ENCODE peak calls at places on chromosomes 12 and 14, in eight cellular contexts. H, D, J, V, Z, K, O and P are unnamed samples.

GRCh38 chr12:78767264-78767981 is 97.2 kb upstream of the SYT1 start:
- DNase-seq in H (no peak), D (no peak), J (no peak), V (no peak), Z (no peak), K (no peak), O (no peak), P (no peak)

GRCh38 chr14:75310295-75311059 is 31.8 kb downstream of the FOS start:
- DNase-seq in H (no peak), D (peak), J (peak), V (peak), Z (no peak), K (no peak), O (peak), P (peak)

GRCh38 chr14:24233538-24233866 is 773 bp downstream of the GMPR2 start:
- DNase-seq in H (no peak), D (no peak), J (no peak), V (no peak), Z (no peak), K (no peak), O (no peak), P (peak)

GRCh38 chr14:104161601-104162367 is 23.4 kb downstream of the KIF26A start:
- DNase-seq in H (no peak), D (no peak), J (no peak), V (no peak), Z (no peak), K (no peak), O (no peak), P (no peak)

GRCh38 chr12:98916106-98916505 is 271.0 kb downstream of the APAF1 start:
- DNase-seq in H (no peak), D (no peak), J (no peak), V (no peak), Z (no peak), K (no peak), O (no peak), P (no peak)

GRCh38 chr14:85439696-85440328 is 90.1 kb upstream of the FLRT2 start:
- DNase-seq in H (no peak), D (no peak), J (no peak), V (no peak), Z (no peak), K (no peak), O (peak), P (no peak)

GRCh38 chr14:80278293-80279037 is 67.2 kb upstream of the DIO2 start:
- DNase-seq in H (no peak), D (no peak), J (peak), V (no peak), Z (no peak), K (no peak), O (no peak), P (no peak)

GRCh38 chr14:38723277-38723676 is 379.8 kb downstream of the SEC23A start:
- DNase-seq in H (no peak), D (no peak), J (no peak), V (no peak), Z (no peak), K (no peak), O (no peak), P (no peak)

GRCh38 chr12:99157946-99158345 is 489.6 kb upstream of the GARIN6 start:
- DNase-seq in H (no peak), D (no peak), J (no peak), V (no peak), Z (no peak), K (no peak), O (no peak), P (no peak)

GRCh38 chr12:54227376-54227775 is 38.6 kb upstream of the SMUG1 start:
- DNase-seq in H (no peak), D (no peak), J (no peak), V (no peak), Z (no peak), K (no peak), O (no peak), P (no peak)